ENCODE peak calls at places on chromosomes 1 and 21, in five cellular contexts. L, Y, X, E and V are unnamed samples.

GRCh38 chr1:6779089-6779805 is 6.0 kb upstream of the CAMTA1 start:
- DNase-seq in E (no peak), X (no peak), L (no peak), Y (no peak), V (no peak)

GRCh38 chr1:234874291-234875288 is 254.0 kb downstream of the TOMM20 start:
- DNase-seq in Y (no peak), L (no peak), X (no peak), E (no peak), V (peak)

GRCh38 chr21:42645211-42646075 is 8.0 kb upstream of the PDE9A start:
- DNase-seq in Y (no peak), E (no peak), X (no peak), L (no peak), V (no peak)

GRCh38 chr1:166479052-166479631 is 312.3 kb upstream of the FAM78B start:
- DNase-seq in X (no peak), E (no peak), L (no peak), Y (peak), V (peak)

GRCh38 chr21:39327727-39328126 is 14.3 kb upstream of the BRWD1 start:
- DNase-seq in Y (no peak), E (no peak), X (no peak), L (no peak), V (no peak)

GRCh38 chr1:53553734-53554509 is 94.7 kb downstream of the DMRTB1 start:
- DNase-seq in E (no peak), X (no peak), Y (no peak), L (no peak), V (no peak)

GRCh38 chr1:36530791-36531190 is 48.1 kb upstream of the CSF3R start:
- DNase-seq in Y (no peak), L (no peak), X (no peak), E (no peak), V (no peak)

GRCh38 chr1:9990944-9991343 is 6.1 kb upstream of the RBP7 start:
- DNase-seq in Y (no peak), L (peak), X (no peak), E (no peak), V (no peak)

GRCh38 chr1:223748405-223748772 is 36.0 kb downstream of the CAPN2 start:
- DNase-seq in E (no peak), L (no peak), Y (peak), X (no peak), V (no peak)

GRCh38 chr21:45542667-45543370 is 579 bp upstream of the SLC19A1 start:
- DNase-seq in E (no peak), X (no peak), Y (no peak), L (peak), V (no peak)

GRCh38 chr21:45542242-45542666 is at the start of gene SLC19A1:
- DNase-seq in E (peak), Y (peak), L (peak), X (peak), V (peak)

GRCh38 chr21:45540601-45540970 is 1.7 kb downstream of the SLC19A1 start:
- DNase-seq in E (no peak), Y (no peak), L (no peak), X (no peak), V (no peak)

GRCh38 chr21:45539796-45540600 is 2.2 kb downstream of the SLC19A1 start:
- DNase-seq in Y (no peak), L (no peak), X (no peak), E (no peak), V (no peak)

GRCh38 chr21:45541221-45542039 is 810 bp downstream of the SLC19A1 start:
- DNase-seq in Y (peak), L (peak), E (peak), X (peak), V (peak)
- TF ChIP-seq POLR2A in Y (no peak), L (no peak), E (peak), X (no peak), V (no peak)

GRCh38 chr21:17819114-17819877 is at the start of gene C21orf91:
- DNase-seq in X (peak), Y (peak), E (peak), L (peak), V (peak)
- TF ChIP-seq POLR2A in X (peak), Y (peak), E (peak), L (peak), V (peak)

GRCh38 chr1:100354971-100355394 is 2.7 kb downstream of the CDC14A start:
- DNase-seq in E (no peak), X (no peak), L (no peak), Y (peak), V (peak)
- TF ChIP-seq POLR2A in E (no peak), X (no peak), L (no peak), Y (no peak), V (no peak)

GRCh38 chr1:207810606-207811295 is 58.9 kb downstream of the CD46 start:
- DNase-seq in Y (no peak), X (no peak), L (no peak), E (no peak), V (no peak)

GRCh38 chr1:207812778-207813512 is 61.1 kb downstream of the CD46 start:
- DNase-seq in X (no peak), Y (no peak), L (no peak), E (no peak), V (no peak)

GRCh38 chr1:207811319-207811718 is 59.5 kb downstream of the CD46 start:
- DNase-seq in L (no peak), X (no peak), Y (no peak), E (no peak), V (no peak)

GRCh38 chr1:207813513-207813881 is 61.6 kb downstream of the CD46 start:
- DNase-seq in L (no peak), X (no peak), E (no peak), Y (no peak), V (no peak)

DNA sequence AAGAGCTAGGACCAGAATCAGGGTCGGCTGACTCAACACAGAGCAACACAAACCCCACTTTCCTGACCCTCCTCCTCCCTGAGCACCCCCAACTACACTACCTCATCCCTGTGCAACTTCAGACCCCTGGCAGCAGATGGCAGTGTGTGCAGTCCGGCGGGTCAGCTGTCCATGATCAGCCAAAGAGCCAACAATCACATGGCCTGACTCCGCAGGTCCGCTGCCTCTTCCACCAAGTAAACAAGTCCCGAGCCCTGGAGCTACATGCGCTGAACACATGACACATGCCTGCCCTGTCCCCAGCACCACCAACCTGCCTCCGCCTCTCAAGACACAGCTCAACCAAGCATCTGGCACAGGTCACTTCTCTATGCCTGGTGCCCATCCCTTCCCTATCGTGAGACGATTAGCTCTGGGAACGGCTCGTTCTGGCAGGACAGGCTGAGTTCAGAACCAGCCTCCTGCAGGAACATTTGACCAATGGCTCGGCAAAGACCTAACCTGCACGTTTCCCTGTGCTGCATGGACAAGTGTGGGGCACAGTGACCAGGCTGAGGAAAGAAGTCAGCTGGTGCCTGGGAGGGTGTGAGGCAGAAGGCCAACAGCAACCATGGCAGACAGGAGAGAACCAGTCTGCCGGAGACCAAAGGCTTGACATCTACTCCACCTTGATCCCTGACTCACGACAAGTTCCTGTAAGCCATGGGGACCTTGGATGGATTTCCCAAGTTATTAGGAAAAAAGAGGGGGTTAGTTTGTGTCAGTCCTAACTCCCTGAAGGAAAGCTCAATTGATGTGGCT is 60.3 kb downstream of the CD46 start:
- DNase-seq in X (no peak), L (peak), Y (peak), E (peak), V (peak)
- TF ChIP-seq POLR2A in X (no peak), L (no peak), Y (no peak), E (no peak), V (no peak)

DNA sequence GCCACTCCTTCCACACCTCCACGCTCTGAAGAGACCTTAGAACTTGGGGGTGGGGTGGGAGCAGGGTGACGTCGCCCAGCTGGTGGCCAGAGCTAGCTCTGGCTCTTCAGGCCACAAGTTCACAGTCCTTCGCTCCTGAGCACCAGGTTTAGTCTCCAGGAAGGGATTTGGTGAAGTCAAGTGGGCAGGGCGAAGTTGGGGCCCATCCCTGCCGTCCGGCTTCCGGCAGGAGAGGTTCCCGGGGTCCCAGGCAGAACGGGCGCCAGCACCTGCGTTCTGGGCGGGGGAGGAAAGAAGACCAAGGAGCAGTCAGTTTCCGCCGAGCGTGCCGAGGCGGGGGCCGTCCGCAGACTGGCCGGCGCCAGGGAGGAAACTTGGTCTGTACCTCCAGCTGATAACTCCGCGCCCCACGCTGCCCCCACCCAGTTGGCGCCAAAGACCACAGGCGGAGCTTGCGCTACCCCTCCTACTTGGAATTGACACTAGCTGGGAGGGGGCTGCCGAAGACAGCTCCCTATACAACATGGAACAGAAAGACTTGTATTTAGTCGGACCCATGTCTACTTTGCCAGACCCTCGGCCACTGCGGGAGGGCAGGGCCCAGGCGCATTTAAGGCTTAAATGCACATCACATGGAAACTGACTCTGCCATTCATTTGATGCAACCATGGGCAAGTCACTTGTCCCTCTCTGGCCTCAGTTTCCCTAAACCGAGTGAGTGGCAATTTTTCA is 995 bp downstream of the ID3 start:
- DNase-seq in X (no peak), L (peak), E (no peak), Y (peak), V (no peak)
- TF ChIP-seq POLR2A in X (peak), L (no peak), E (peak), Y (peak), V (no peak)

GRCh38 chr1:230105754-230106625 is 39.0 kb downstream of the GALNT2 start:
- DNase-seq in L (no peak), X (no peak), E (peak), Y (peak), V (no peak)
- TF ChIP-seq POLR2A in L (no peak), X (no peak), E (no peak), Y (no peak), V (no peak)

GRCh38 chr1:18902523-18903312 is at the start of gene ALDH4A1:
- DNase-seq in X (peak), E (peak), Y (peak), L (peak), V (peak)
- TF ChIP-seq POLR2A in X (peak), E (peak), Y (no peak), L (no peak), V (peak)